ENCODE peak calls at places on chromosome 3, in eight cellular contexts. One of them, this sample, is unnamed.

GRCh38 chr3:141311496-141312358 is 56.6 kb upstream of the ZBTB38 start:
- DNase-seq in anterior cingulate cortex: peak; percentile 96
- DNase-seq in GM23338: peak; percentile 99
- DNase-seq in fibroblast of the aortic adventitia: peak; percentile 98
- DNase-seq in A549: peak; percentile 97
- DNase-seq in NB4: peak; percentile 98
- DNase-seq in activated CD8-positive, alpha-beta T cell treated with anti-CD3 and anti-CD28 coated beads, Interleukin-2, amount 10 ng/mL, durations not matched to agents 7 days and 5 days: peak; percentile 100
- DNase-seq in fibroblast of lung: peak; percentile 98
- DNase-seq in this sample: peak; percentile 98

GRCh38 chr3:126911162-126912026 is 71.5 kb upstream of the PLXNA1 start:
- DNase-seq in anterior cingulate cortex: peak; percentile 36
- DNase-seq in GM23338: no peak
- DNase-seq in fibroblast of the aortic adventitia: peak; percentile 93
- DNase-seq in A549: peak; percentile 43
- DNase-seq in NB4: peak; percentile 95
- DNase-seq in activated CD8-positive, alpha-beta T cell treated with anti-CD3 and anti-CD28 coated beads, Interleukin-2, amount 10 ng/mL, durations not matched to agents 7 days and 5 days: peak; percentile 90
- DNase-seq in fibroblast of lung: peak; percentile 53
- DNase-seq in this sample: peak; percentile 62

GRCh38 chr3:152556731-152557254 is 278.1 kb upstream of the P2RY1 start:
- DNase-seq in anterior cingulate cortex: no peak
- DNase-seq in GM23338: no peak
- DNase-seq in fibroblast of the aortic adventitia: peak; percentile 86
- DNase-seq in A549: no peak
- DNase-seq in NB4: peak; percentile 35
- DNase-seq in activated CD8-positive, alpha-beta T cell treated with anti-CD3 and anti-CD28 coated beads, Interleukin-2, amount 10 ng/mL, durations not matched to agents 7 days and 5 days: no peak
- DNase-seq in fibroblast of lung: peak; percentile 46
- DNase-seq in this sample: no peak

GRCh38 chr3:130644600-130645232 is 101.9 kb downstream of the PIK3R4 start:
- DNase-seq in anterior cingulate cortex: no peak
- DNase-seq in GM23338: no peak
- DNase-seq in fibroblast of the aortic adventitia: peak; percentile 15
- DNase-seq in A549: no peak
- DNase-seq in NB4: no peak
- DNase-seq in activated CD8-positive, alpha-beta T cell treated with anti-CD3 and anti-CD28 coated beads, Interleukin-2, amount 10 ng/mL, durations not matched to agents 7 days and 5 days: no peak
- DNase-seq in fibroblast of lung: no peak
- DNase-seq in this sample: no peak

GRCh38 chr3:134378384-134378783 is 4.1 kb upstream of the AMOTL2 start:
- DNase-seq in anterior cingulate cortex: no peak
- DNase-seq in GM23338: peak; percentile 89
- DNase-seq in fibroblast of the aortic adventitia: peak; percentile 43
- DNase-seq in A549: no peak
- DNase-seq in NB4: peak; percentile 53
- DNase-seq in activated CD8-positive, alpha-beta T cell treated with anti-CD3 and anti-CD28 coated beads, Interleukin-2, amount 10 ng/mL, durations not matched to agents 7 days and 5 days: peak; percentile 38
- DNase-seq in fibroblast of lung: peak; percentile 59
- DNase-seq in this sample: peak; percentile 15

GRCh38 chr3:43707998-43708397 is 17.3 kb downstream of the ABHD5 start:
- DNase-seq in anterior cingulate cortex: no peak
- DNase-seq in GM23338: no peak
- DNase-seq in fibroblast of the aortic adventitia: peak; percentile 89
- DNase-seq in A549: peak; percentile 33
- DNase-seq in NB4: peak; percentile 59
- DNase-seq in activated CD8-positive, alpha-beta T cell treated with anti-CD3 and anti-CD28 coated beads, Interleukin-2, amount 10 ng/mL, durations not matched to agents 7 days and 5 days: no peak
- DNase-seq in fibroblast of lung: peak; percentile 90
- DNase-seq in this sample: no peak

GRCh38 chr3:13650210-13651056 is 101.5 kb downstream of the FBLN2 start:
- DNase-seq in anterior cingulate cortex: peak; percentile 47
- DNase-seq in GM23338: peak; percentile 90
- DNase-seq in fibroblast of the aortic adventitia: peak; percentile 64
- DNase-seq in A549: peak; percentile 82
- DNase-seq in NB4: peak; percentile 83
- DNase-seq in activated CD8-positive, alpha-beta T cell treated with anti-CD3 and anti-CD28 coated beads, Interleukin-2, amount 10 ng/mL, durations not matched to agents 7 days and 5 days: peak; percentile 88
- DNase-seq in fibroblast of lung: peak; percentile 60
- DNase-seq in this sample: peak; percentile 74

GRCh38 chr3:49899815-49900214 is 3.9 kb downstream of the MST1R start:
- DNase-seq in anterior cingulate cortex: no peak
- DNase-seq in GM23338: peak; percentile 89
- DNase-seq in fibroblast of the aortic adventitia: no peak
- DNase-seq in A549: no peak
- DNase-seq in NB4: peak; percentile 77
- DNase-seq in activated CD8-positive, alpha-beta T cell treated with anti-CD3 and anti-CD28 coated beads, Interleukin-2, amount 10 ng/mL, durations not matched to agents 7 days and 5 days: peak; percentile 35
- DNase-seq in fibroblast of lung: peak; percentile 5
- DNase-seq in this sample: no peak

GRCh38 chr3:154060606-154061380 is 60.4 kb upstream of the ARHGEF26 start:
- DNase-seq in anterior cingulate cortex: no peak
- DNase-seq in GM23338: peak; percentile 59
- DNase-seq in fibroblast of the aortic adventitia: peak; percentile 91
- DNase-seq in A549: no peak
- DNase-seq in NB4: no peak
- DNase-seq in activated CD8-positive, alpha-beta T cell treated with anti-CD3 and anti-CD28 coated beads, Interleukin-2, amount 10 ng/mL, durations not matched to agents 7 days and 5 days: no peak
- DNase-seq in fibroblast of lung: peak; percentile 82
- DNase-seq in this sample: no peak

GRCh38 chr3:43389388-43390254 is 103.3 kb downstream of the SNRK start:
- DNase-seq in anterior cingulate cortex: peak; percentile 4
- DNase-seq in GM23338: no peak
- DNase-seq in fibroblast of the aortic adventitia: peak; percentile 69
- DNase-seq in A549: no peak
- DNase-seq in NB4: peak; percentile 66
- DNase-seq in activated CD8-positive, alpha-beta T cell treated with anti-CD3 and anti-CD28 coated beads, Interleukin-2, amount 10 ng/mL, durations not matched to agents 7 days and 5 days: peak; percentile 87
- DNase-seq in fibroblast of lung: peak; percentile 75
- DNase-seq in this sample: peak; percentile 89

GRCh38 chr3:127135241-127136023 is 57.5 kb upstream of the PRR23E start:
- DNase-seq in anterior cingulate cortex: peak; percentile 14
- DNase-seq in GM23338: peak; percentile 58
- DNase-seq in fibroblast of the aortic adventitia: peak; percentile 13
- DNase-seq in A549: no peak
- DNase-seq in NB4: no peak
- DNase-seq in activated CD8-positive, alpha-beta T cell treated with anti-CD3 and anti-CD28 coated beads, Interleukin-2, amount 10 ng/mL, durations not matched to agents 7 days and 5 days: no peak
- DNase-seq in fibroblast of lung: no peak
- DNase-seq in this sample: no peak

GRCh38 chr3:185270262-185270955 is 16.6 kb upstream of the EHHADH start:
- DNase-seq in anterior cingulate cortex: no peak
- DNase-seq in GM23338: peak; percentile 72
- DNase-seq in fibroblast of the aortic adventitia: peak; percentile 33
- DNase-seq in A549: peak; percentile 31
- DNase-seq in NB4: peak; percentile 65
- DNase-seq in activated CD8-positive, alpha-beta T cell treated with anti-CD3 and anti-CD28 coated beads, Interleukin-2, amount 10 ng/mL, durations not matched to agents 7 days and 5 days: no peak
- DNase-seq in fibroblast of lung: peak; percentile 10
- DNase-seq in this sample: no peak

GRCh38 chr3:177410734-177411133 is 213.5 kb upstream of the TBL1XR1 start:
- DNase-seq in anterior cingulate cortex: no peak
- DNase-seq in GM23338: no peak
- DNase-seq in fibroblast of the aortic adventitia: no peak
- DNase-seq in A549: no peak
- DNase-seq in NB4: no peak
- DNase-seq in activated CD8-positive, alpha-beta T cell treated with anti-CD3 and anti-CD28 coated beads, Interleukin-2, amount 10 ng/mL, durations not matched to agents 7 days and 5 days: peak; percentile 38
- DNase-seq in fibroblast of lung: no peak
- DNase-seq in this sample: no peak

GRCh38 chr3:48919215-48920138 is 835 bp downstream of the ARIH2 start:
- DNase-seq in anterior cingulate cortex: no peak
- DNase-seq in GM23338: peak; percentile 66
- DNase-seq in fibroblast of the aortic adventitia: peak; percentile 48
- DNase-seq in A549: peak; percentile 58
- DNase-seq in NB4: peak; percentile 74
- DNase-seq in activated CD8-positive, alpha-beta T cell treated with anti-CD3 and anti-CD28 coated beads, Interleukin-2, amount 10 ng/mL, durations not matched to agents 7 days and 5 days: peak; percentile 77
- DNase-seq in fibroblast of lung: peak; percentile 30
- DNase-seq in this sample: peak; percentile 74

GRCh38 chr3:102174832-102175374 is 259.9 kb upstream of the ZPLD1 start:
- DNase-seq in anterior cingulate cortex: no peak
- DNase-seq in GM23338: no peak
- DNase-seq in fibroblast of the aortic adventitia: peak; percentile 27
- DNase-seq in A549: no peak
- DNase-seq in NB4: no peak
- DNase-seq in activated CD8-positive, alpha-beta T cell treated with anti-CD3 and anti-CD28 coated beads, Interleukin-2, amount 10 ng/mL, durations not matched to agents 7 days and 5 days: no peak
- DNase-seq in fibroblast of lung: peak; percentile 35
- DNase-seq in this sample: no peak

GRCh38 chr3:72245183-72245811 is 460.3 kb upstream of the PROK2 start:
- DNase-seq in anterior cingulate cortex: peak; percentile 48
- DNase-seq in GM23338: no peak
- DNase-seq in fibroblast of the aortic adventitia: no peak
- DNase-seq in A549: no peak
- DNase-seq in NB4: no peak
- DNase-seq in activated CD8-positive, alpha-beta T cell treated with anti-CD3 and anti-CD28 coated beads, Interleukin-2, amount 10 ng/mL, durations not matched to agents 7 days and 5 days: no peak
- DNase-seq in fibroblast of lung: peak; percentile 21
- DNase-seq in this sample: no peak

GRCh38 chr3:27391796-27392195 is 22.6 kb upstream of the NEK10 start:
- DNase-seq in anterior cingulate cortex: no peak
- DNase-seq in GM23338: no peak
- DNase-seq in fibroblast of the aortic adventitia: no peak
- DNase-seq in A549: no peak
- DNase-seq in NB4: no peak
- DNase-seq in activated CD8-positive, alpha-beta T cell treated with anti-CD3 and anti-CD28 coated beads, Interleukin-2, amount 10 ng/mL, durations not matched to agents 7 days and 5 days: no peak
- DNase-seq in fibroblast of lung: no peak
- DNase-seq in this sample: no peak

GRCh38 chr3:33718595-33718907 is 497 bp upstream of the CLASP2 start:
- DNase-seq in anterior cingulate cortex: no peak
- DNase-seq in GM23338: no peak
- DNase-seq in fibroblast of the aortic adventitia: no peak
- DNase-seq in A549: no peak
- DNase-seq in NB4: no peak
- DNase-seq in activated CD8-positive, alpha-beta T cell treated with anti-CD3 and anti-CD28 coated beads, Interleukin-2, amount 10 ng/mL, durations not matched to agents 7 days and 5 days: peak; percentile 28
- DNase-seq in fibroblast of lung: no peak
- DNase-seq in this sample: no peak

GRCh38 chr3:119173325-119173724 is at the start of gene UPK1B:
- DNase-seq in anterior cingulate cortex: no peak
- DNase-seq in GM23338: peak; percentile 84
- DNase-seq in fibroblast of the aortic adventitia: no peak
- DNase-seq in A549: no peak
- DNase-seq in NB4: no peak
- DNase-seq in activated CD8-positive, alpha-beta T cell treated with anti-CD3 and anti-CD28 coated beads, Interleukin-2, amount 10 ng/mL, durations not matched to agents 7 days and 5 days: no peak
- DNase-seq in fibroblast of lung: no peak
- DNase-seq in this sample: no peak